ENCODE peak calls at places on chromosomes 12 and 14, in seven cellular contexts. K is left ventricle myocardium inferior, W is mucosa of descending colon, T is MM.1S, Y is body of pancreas, E is left lung, D is PC-9. O is an unnamed sample.
A peak's percentile ranks its signal among the peaks of the same experiment; 100 is the strongest.

GRCh38 chr12:130977046-130977758 is 23.5 kb downstream of the ADGRD1 start:
- DNase-seq in K (no peak), W (no peak), T (no peak), Y (no peak), E (no peak), D (no peak), O (no peak)

GRCh38 chr12:11840350-11840749 is 190.9 kb downstream of the ETV6 start:
- DNase-seq in K (no peak), W (peak; percentile 69), T (no peak), Y (no peak), E (no peak), D (no peak), O (no peak)

GRCh38 chr12:2833327-2833726 is 1.5 kb downstream of the NRIP2 start:
- DNase-seq in K (no peak), W (no peak), T (no peak), Y (no peak), E (no peak), D (no peak), O (no peak)

GRCh38 chr12:29591140-29592020 is 93.9 kb upstream of the OVCH1 start:
- DNase-seq in K (no peak), W (no peak), T (no peak), Y (no peak), E (no peak), D (no peak), O (no peak)

GRCh38 chr14:59098377-59098776 is 90.1 kb upstream of the DAAM1 start:
- DNase-seq in K (no peak), W (no peak), T (no peak), Y (no peak), E (no peak), D (peak; percentile 40), O (peak; percentile 75)

GRCh38 chr14:105602243-105602750 is 75.9 kb downstream of the TMEM121 start:
- DNase-seq in K (no peak), W (no peak), T (no peak), Y (no peak), E (peak; percentile 62), D (no peak), O (no peak)

GRCh38 chr12:29329411-29329810 is 51.6 kb downstream of the ERGIC2 start:
- DNase-seq in K (no peak), W (no peak), T (no peak), Y (no peak), E (no peak), D (no peak), O (no peak)

GRCh38 chr14:101353422-101353821 is 207.9 kb upstream of the DIO3 start:
- DNase-seq in K (no peak), W (no peak), T (no peak), Y (peak; percentile 4), E (no peak), D (no peak), O (no peak)

GRCh38 chr12:105212431-105212830 is 23.5 kb downstream of the APPL2 start:
- DNase-seq in K (no peak), W (no peak), T (no peak), Y (no peak), E (no peak), D (no peak), O (peak; percentile 70)

GRCh38 chr12:89453121-89453520 is 71.5 kb downstream of the GALNT4 start:
- DNase-seq in K (no peak), W (no peak), T (no peak), Y (no peak), E (no peak), D (no peak), O (no peak)

GRCh38 chr12:62865860-62866407 is 69.0 kb downstream of the PPM1H start:
- DNase-seq in K (no peak), W (no peak), T (no peak), Y (no peak), E (no peak), D (no peak), O (no peak)

GRCh38 chr12:3600039-3600720 is 109.2 kb downstream of the PRMT8 start:
- DNase-seq in K (no peak), W (no peak), T (no peak), Y (no peak), E (no peak), D (no peak), O (no peak)

GRCh38 chr12:53461591-53461990 is 9.7 kb downstream of the PCBP2 start:
- DNase-seq in K (no peak), W (no peak), T (peak; percentile 69), Y (no peak), E (no peak), D (no peak), O (no peak)

GRCh38 chr12:102298022-102298421 is 100.4 kb upstream of the PMCH start:
- DNase-seq in K (no peak), W (no peak), T (no peak), Y (no peak), E (no peak), D (no peak), O (peak; percentile 84)

GRCh38 chr14:104370256-104370870 is 209.2 kb upstream of the C14orf180 start:
- DNase-seq in K (no peak), W (peak; percentile 42), T (no peak), Y (no peak), E (peak; percentile 77), D (no peak), O (no peak)

GRCh38 chr14:95504135-95505029 is 12.1 kb downstream of the SYNE3 start:
- DNase-seq in K (no peak), W (no peak), T (peak; percentile 75), Y (no peak), E (no peak), D (no peak), O (no peak)

GRCh38 chr12:66848967-66849366 is 170.1 kb upstream of the GRIP1 start:
- DNase-seq in K (no peak), W (no peak), T (no peak), Y (no peak), E (no peak), D (no peak), O (no peak)

GRCh38 chr14:58294201-58294600 is 4.2 kb upstream of the ARID4A start:
- DNase-seq in K (no peak), W (no peak), T (no peak), Y (no peak), E (no peak), D (no peak), O (no peak)

GRCh38 chr12:55741978-55742377 is 944 bp upstream of the GDF11 start:
- DNase-seq in K (no peak), W (no peak), T (no peak), Y (no peak), E (no peak), D (no peak), O (no peak)

GRCh38 chr12:22477894-22478287 is 66.5 kb downstream of the C2CD5 start:
- DNase-seq in K (no peak), W (no peak), T (no peak), Y (no peak), E (no peak), D (no peak), O (no peak)

GRCh38 chr12:55722948-55723347 is 2.8 kb downstream of the RDH5 start:
- DNase-seq in K (no peak), W (no peak), T (no peak), Y (no peak), E (no peak), D (no peak), O (no peak)

GRCh38 chr14:38282941-38283340 is 27.0 kb upstream of the CLEC14A start:
- DNase-seq in K (no peak), W (no peak), T (no peak), Y (no peak), E (no peak), D (no peak), O (no peak)

GRCh38 chr14:102508410-102508773 is 1.2 kb downstream of the ANKRD9 start:
- DNase-seq in K (peak; percentile 62), W (peak; percentile 89), T (no peak), Y (peak; percentile 43), E (no peak), D (peak; percentile 73), O (no peak)
- H3K4me3 ChIP-seq in K (peak overlapping the region; percentile 73), W (no peak overlapping the region), T (no peak overlapping the region), Y (no peak overlapping the region), E (peak overlapping the region; percentile 53), D (peak overlapping the region; percentile 63), O (no peak overlapping the region)

DNA sequence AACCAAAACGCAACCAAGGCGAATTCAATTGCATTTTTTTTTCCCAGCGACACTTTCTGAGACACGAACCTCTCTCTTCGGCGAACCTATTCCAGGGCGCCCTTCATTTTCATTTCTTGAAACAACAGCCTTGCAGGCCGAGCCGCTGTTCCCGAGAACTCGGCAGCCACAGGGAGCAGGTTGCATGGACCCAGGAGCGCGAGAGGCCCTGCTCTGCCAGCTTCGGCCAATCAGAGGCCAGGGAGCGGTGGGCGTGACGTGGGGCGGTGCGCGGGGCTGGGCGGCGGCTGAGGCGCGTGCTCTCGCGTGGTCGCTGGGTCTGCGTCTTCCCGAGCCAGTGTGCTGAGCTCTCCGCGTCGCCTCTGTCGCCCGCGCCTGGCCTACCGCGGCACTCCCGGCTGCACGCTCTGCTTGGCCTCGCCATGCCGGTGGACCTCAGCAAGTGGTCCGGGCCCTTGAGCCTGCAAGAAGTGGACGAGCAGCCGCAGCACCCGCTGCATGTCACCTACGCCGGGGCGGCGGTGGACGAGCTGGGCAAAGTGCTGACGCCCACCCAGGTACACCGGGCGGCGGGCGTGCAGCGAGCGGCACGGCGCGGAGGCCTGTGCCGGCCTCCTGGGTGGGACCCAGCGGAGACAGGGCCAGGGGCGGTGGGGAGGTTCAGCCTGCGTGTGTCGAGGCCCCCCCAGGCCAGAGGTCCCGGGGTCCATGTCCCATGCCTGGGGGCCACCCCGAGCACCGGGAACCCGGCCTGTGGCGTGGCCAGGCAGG is at the start of gene PEBP1:
- DNase-seq in K (peak; percentile 97), W (peak; percentile 97), T (peak; percentile 76), Y (peak; percentile 96), E (peak; percentile 99), D (peak; percentile 96), O (peak; percentile 52)
- TF ChIP-seq CTCF in K (peak; percentile 10), W (no peak), T (no peak), Y (no peak), E (no peak), D (no peak), O (peak; percentile 8)

GRCh38 chr12:6672143-6672542 is 9.2 kb upstream of the ING4 start:
- DNase-seq in K (no peak), W (no peak), T (no peak), Y (no peak), E (no peak), D (no peak), O (no peak)

DNA sequence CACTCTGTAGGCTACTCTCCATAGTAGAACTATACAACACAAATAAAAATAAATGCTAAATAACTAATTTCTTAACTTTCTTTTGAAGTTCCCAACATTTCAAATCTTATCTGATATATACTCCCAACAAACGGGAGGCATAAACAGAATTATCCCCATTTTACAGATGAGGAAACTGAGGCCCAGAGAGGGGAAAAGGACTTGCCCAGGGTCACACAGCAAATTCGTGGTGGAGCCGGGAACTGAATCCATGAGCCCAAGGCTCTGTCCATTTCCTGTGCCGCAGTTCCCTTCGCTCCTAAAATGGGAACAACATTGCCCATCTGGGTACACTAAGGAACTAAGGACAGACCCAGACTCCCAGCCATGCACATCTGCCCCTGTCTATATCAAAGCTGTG is 12.2 kb downstream of the ZNF384 start:
- DNase-seq in K (no peak), W (no peak), T (no peak), Y (no peak), E (no peak), D (no peak), O (no peak)
- H3K36me3 ChIP-seq in K (peaks cover 83% of the 10 kb centered on the region), W (peaks cover 4% of the 10 kb centered on the region), T (peaks cover 29% of the 10 kb centered on the region), Y (peaks cover 25% of the 10 kb centered on the region), E (no peaks in the 10 kb centered on the region), D (peaks cover 66% of the 10 kb centered on the region), O (peaks cover 38% of the 10 kb centered on the region)

DNA sequence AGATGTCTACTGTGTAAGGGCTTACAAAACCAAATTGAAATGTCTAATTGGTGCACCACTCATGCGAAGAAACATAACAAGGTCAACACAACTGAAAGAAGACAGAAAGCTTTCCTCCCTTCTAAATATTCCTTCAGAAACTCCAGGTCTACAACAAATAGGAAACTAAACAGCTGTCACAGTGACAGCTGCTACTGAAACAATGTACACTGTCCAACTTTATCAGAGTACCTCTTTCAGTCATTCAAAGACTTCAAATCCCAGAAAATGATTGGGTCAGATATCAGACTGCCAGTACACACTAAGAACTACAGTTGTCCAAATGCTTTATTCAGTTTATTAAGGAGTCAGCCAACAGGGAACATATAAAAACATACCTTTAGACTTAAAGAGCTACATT is 35.2 kb downstream of the CEP128 start:
- DNase-seq in K (no peak), W (no peak), T (no peak), Y (no peak), E (no peak), D (no peak), O (no peak)
- H3K4me3 ChIP-seq in K (no peak overlapping the region), W (no peak overlapping the region), T (no peak overlapping the region), Y (no peak overlapping the region), E (no peak overlapping the region), D (no peak overlapping the region), O (no peak overlapping the region)

O was measured in BJ.